ENCODE peak calls at places on chromosomes 2 and 18, in six cellular contexts. X, V, P, D, Z and T are unnamed samples.
A peak's percentile ranks its signal among the peaks of the same experiment; 100 is the strongest.

GRCh38 chr2:127100261-127101047 is 6.5 kb downstream of the BIN1 start:
- DNase-seq in X (no peak), V (peak; percentile 85), P (peak; percentile 61), D (peak; percentile 50), Z (no peak), T (peak; percentile 23)

GRCh38 chr2:234999740-235000425 is 48.1 kb downstream of the SH3BP4 start:
- DNase-seq in X (no peak), V (peak; percentile 71), P (no peak), D (peak; percentile 56), Z (no peak), T (no peak)

GRCh38 chr18:2905802-2906521 is 59.2 kb downstream of the EMILIN2 start:
- DNase-seq in X (peak; percentile 34), V (peak; percentile 50), P (peak; percentile 87), D (peak; percentile 77), Z (peak; percentile 17), T (no peak)

GRCh38 chr2:37634914-37635358 is 36.5 kb downstream of the CDC42EP3 start:
- DNase-seq in X (no peak), V (no peak), P (no peak), D (no peak), Z (no peak), T (no peak)

GRCh38 chr18:34976899-34977786 is 64.1 kb upstream of the MAPRE2 start:
- DNase-seq in X (peak; percentile 87), V (peak; percentile 91), P (peak; percentile 88), D (peak; percentile 93), Z (peak; percentile 73), T (no peak)

GRCh38 chr2:230875347-230876315 is 10.9 kb downstream of the ITM2C start:
- DNase-seq in X (no peak), V (peak; percentile 17), P (peak; percentile 40), D (peak; percentile 33), Z (no peak), T (no peak)

GRCh38 chr2:188813315-188813714 is 160.9 kb upstream of the COL3A1 start:
- DNase-seq in X (no peak), V (no peak), P (no peak), D (no peak), Z (no peak), T (peak; percentile 59)

GRCh38 chr18:22470511-22471181 is 52.9 kb upstream of the CTAGE1 start:
- DNase-seq in X (no peak), V (peak; percentile 34), P (no peak), D (no peak), Z (no peak), T (peak; percentile 95)

GRCh38 chr2:176637497-176638166 is 368.4 kb downstream of the MTX2 start:
- DNase-seq in X (peak; percentile 7), V (no peak), P (peak; percentile 70), D (peak; percentile 80), Z (no peak), T (peak; percentile 16)

GRCh38 chr2:40289771-40290404 is 162.0 kb downstream of the SLC8A1 start:
- DNase-seq in X (no peak), V (no peak), P (no peak), D (no peak), Z (no peak), T (no peak)

GRCh38 chr2:216578325-216578724 is 54.9 kb upstream of the IGFBP2 start:
- DNase-seq in X (no peak), V (no peak), P (no peak), D (no peak), Z (no peak), T (no peak)

GRCh38 chr18:28175047-28175929 is 1.6 kb downstream of the CDH2 start:
- DNase-seq in X (no peak), V (peak; percentile 36), P (no peak), D (peak; percentile 83), Z (no peak), T (peak; percentile 61)

GRCh38 chr2:221716434-221717303 is 144.6 kb upstream of the EPHA4 start:
- DNase-seq in X (no peak), V (no peak), P (no peak), D (no peak), Z (no peak), T (peak; percentile 68)

GRCh38 chr18:43017622-43018021 is 97.9 kb downstream of the RIT2 start:
- DNase-seq in X (no peak), V (no peak), P (no peak), D (no peak), Z (no peak), T (no peak)

GRCh38 chr2:206230060-206230890 is 44.2 kb upstream of the ZDBF2 start:
- DNase-seq in X (no peak), V (no peak), P (no peak), D (peak; percentile 84), Z (no peak), T (peak; percentile 52)

GRCh38 chr2:163953390-163953907 is 217.6 kb upstream of the FIGN start:
- DNase-seq in X (no peak), V (no peak), P (no peak), D (no peak), Z (no peak), T (no peak)

GRCh38 chr2:102449370-102449974 is 23.6 kb upstream of the SLC9A4 start:
- DNase-seq in X (no peak), V (peak; percentile 37), P (no peak), D (peak; percentile 75), Z (peak; percentile 43), T (peak; percentile 70)

GRCh38 chr18:77108001-77108692 is 24.4 kb downstream of the MBP start:
- DNase-seq in X (peak; percentile 75), V (no peak), P (no peak), D (no peak), Z (no peak), T (peak; percentile 95)

GRCh38 chr18:44871771-44872170 is 191.1 kb downstream of the SETBP1 start:
- DNase-seq in X (no peak), V (no peak), P (no peak), D (no peak), Z (no peak), T (no peak)

GRCh38 chr2:122935506-122935905 is 1089.6 kb upstream of the CNTNAP5 start:
- DNase-seq in X (no peak), V (no peak), P (no peak), D (no peak), Z (no peak), T (no peak)

GRCh38 chr2:64748561-64748960 is 94.8 kb upstream of the SERTAD2 start:
- DNase-seq in X (no peak), V (no peak), P (no peak), D (no peak), Z (no peak), T (peak; percentile 26)
- H3K4me3 ChIP-seq in X (no peak overlapping the region), V (no peak overlapping the region), P (no peak overlapping the region), D (peak overlapping the region; percentile 94), Z (no peak overlapping the region), T (peak overlapping the region; percentile 87)

GRCh38 chr2:86079981-86080911 is 25.4 kb downstream of the POLR1A start:
- DNase-seq in X (peak; percentile 69), V (peak; percentile 86), P (peak; percentile 92), D (peak; percentile 92), Z (peak; percentile 76), T (peak; percentile 76)

GRCh38 chr2:86074811-86075210 is 30.9 kb downstream of the POLR1A start:
- DNase-seq in X (no peak), V (no peak), P (no peak), D (no peak), Z (no peak), T (no peak)

GRCh38 chr2:86082768-86083167 is 22.9 kb downstream of the POLR1A start:
- DNase-seq in X (no peak), V (no peak), P (no peak), D (no peak), Z (no peak), T (no peak)

GRCh38 chr2:86081724-86082123 is 24.0 kb downstream of the POLR1A start:
- DNase-seq in X (no peak), V (no peak), P (no peak), D (no peak), Z (no peak), T (no peak)

DNA sequence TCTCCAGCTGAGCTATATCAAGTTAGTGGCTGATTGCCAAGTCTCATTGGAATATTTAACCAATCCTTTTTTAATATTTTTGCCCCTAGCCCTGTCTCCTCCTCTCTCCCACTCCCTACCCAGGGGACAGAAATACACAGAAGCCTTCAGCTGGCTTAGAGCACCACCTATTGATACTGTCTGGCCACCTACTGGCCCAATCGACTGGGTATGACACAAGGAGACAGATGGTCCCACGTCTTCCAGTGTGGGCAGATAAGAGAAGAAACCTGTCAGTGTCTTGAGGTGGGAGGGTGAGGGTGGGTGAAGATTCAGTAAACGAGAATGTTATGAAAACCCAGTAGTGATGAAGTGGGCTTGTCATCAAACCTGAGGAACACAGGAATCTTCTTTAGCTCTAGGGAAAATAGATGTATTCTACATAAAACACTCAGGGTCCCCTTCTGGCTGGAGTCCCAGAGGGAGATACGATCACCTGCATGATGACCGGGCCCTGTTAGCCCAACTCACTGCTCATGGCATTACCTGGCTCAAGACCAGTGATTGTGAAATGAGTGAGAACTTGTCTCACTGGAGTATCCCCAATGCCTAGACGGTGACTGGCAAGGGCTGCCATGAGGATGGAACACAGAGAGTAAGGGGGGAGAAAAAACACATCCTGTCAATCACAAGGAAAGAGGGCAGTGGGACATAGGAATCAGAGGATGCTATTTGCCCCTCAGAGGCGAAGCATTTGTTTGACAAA is 26.7 kb downstream of the POLR1A start:
- DNase-seq in X (no peak), V (peak; percentile 34), P (no peak), D (no peak), Z (no peak), T (peak; percentile 76)
- TF ChIP-seq CTCF in X (peak; percentile 74), V (peak; percentile 59), P (peak; percentile 56), D (peak; percentile 67), Z (peak; percentile 63), T (peak; percentile 84)

GRCh38 chr2:15303874-15304273 is 257.3 kb downstream of the NBAS start:
- DNase-seq in X (no peak), V (no peak), P (no peak), D (no peak), Z (no peak), T (no peak)
- H3K4me3 ChIP-seq in X (no peak overlapping the region), V (no peak overlapping the region), P (no peak overlapping the region), D (no peak overlapping the region), Z (no peak overlapping the region), T (no peak overlapping the region)

GRCh38 chr2:110114007-110114591 is 1.5 kb downstream of the MALL start:
- DNase-seq in X (no peak), V (no peak), P (peak; percentile 81), D (peak; percentile 63), Z (no peak), T (no peak)
- TF ChIP-seq CTCF in X (peak; percentile 23), V (no peak), P (peak; percentile 17), D (peak; percentile 63), Z (no peak), T (peak; percentile 33)

DNA sequence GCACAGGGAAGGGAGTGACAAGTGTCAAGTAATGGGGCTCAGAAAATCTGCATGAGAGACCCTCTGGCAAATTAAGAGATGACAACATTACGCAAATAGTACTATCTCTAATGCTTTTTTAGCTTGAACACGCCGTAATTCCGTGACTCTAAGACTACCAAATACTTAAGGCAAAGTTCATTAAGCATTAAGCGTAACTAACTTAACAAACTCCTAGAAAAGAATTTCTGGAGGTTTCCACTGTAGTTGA is 1.2 kb downstream of the APOB start:
- DNase-seq in X (no peak), V (no peak), P (no peak), D (no peak), Z (no peak), T (no peak)
- H3K4me3 ChIP-seq in X (no peak overlapping the region), V (no peak overlapping the region), P (no peak overlapping the region), D (no peak overlapping the region), Z (no peak overlapping the region), T (no peak overlapping the region)

DNA sequence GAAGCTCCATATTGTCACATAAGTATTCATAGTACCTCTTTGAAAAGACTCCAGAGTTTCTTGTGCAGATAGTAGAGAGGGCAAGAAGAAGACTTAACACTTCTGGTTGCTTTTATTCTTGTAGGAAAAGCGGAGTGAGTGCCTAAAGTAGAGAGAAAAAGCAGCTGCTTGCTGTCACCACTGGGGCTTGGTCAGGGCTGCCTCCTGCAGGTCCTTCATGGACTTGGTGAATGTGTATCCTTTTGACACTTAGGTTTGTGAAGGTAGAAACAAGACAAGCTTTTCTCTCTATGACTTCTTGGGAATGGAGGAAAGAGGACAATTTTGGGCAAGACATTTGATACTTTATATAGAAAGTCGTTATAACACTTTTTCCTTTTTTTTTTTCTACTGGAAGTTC is 312.8 kb upstream of the FANCL start:
- DNase-seq in X (no peak), V (no peak), P (no peak), D (peak; percentile 81), Z (no peak), T (peak; percentile 2)
- TF ChIP-seq CTCF in X (no peak), V (no peak), P (no peak), D (peak; percentile 84), Z (no peak), T (no peak)